ENCODE peak calls at places on chromosomes 4 and X, in six cellular contexts. F is tibial artery, N is tibial nerve, L is body of pancreas, X is Peyer's patch, J is hepatocyte. W is an unnamed sample.

GRCh38 chr4:184911310-184911709 is 85.5 kb upstream of the ACSL1 start:
- DNase-seq in F (no peak), N (no peak), L (no peak), X (no peak), J (peak), W (no peak)

GRCh38 chr4:181952478-181952877 is 290.7 kb upstream of the TENM3 start:
- DNase-seq in F (no peak), N (no peak), L (peak), X (no peak), J (peak), W (no peak)

GRCh38 chr4:168475745-168476144 is 4.5 kb downstream of the DDX60L start:
- DNase-seq in F (no peak), N (no peak), L (peak), X (no peak), J (peak), W (peak)

GRCh38 chr4:155119006-155119405 is 89.4 kb upstream of the NPY2R start:
- DNase-seq in F (no peak), N (no peak), L (no peak), X (no peak), J (no peak), W (no peak)

GRCh38 chrX:1581132-1581531 is 10.3 kb upstream of the AKAP17A start:
- DNase-seq in F (no peak), N (no peak), L (peak), X (peak), J (no peak), W (peak)

GRCh38 chr4:15110120-15110571 is 107.9 kb downstream of the CPEB2 start:
- DNase-seq in F (no peak), N (no peak), L (no peak), X (no peak), J (peak), W (no peak)

GRCh38 chrX:105117621-105118020 is 102.9 kb downstream of the TEX13A start:
- DNase-seq in F (no peak), N (no peak), L (no peak), X (no peak), J (no peak), W (no peak)

GRCh38 chrX:136176399-136176825 is 29.1 kb downstream of the FHL1 start:
- DNase-seq in F (peak), N (no peak), L (no peak), X (no peak), J (peak), W (no peak)

GRCh38 chr4:146477054-146477453 is 44.7 kb downstream of the SLC10A7 start:
- DNase-seq in F (no peak), N (no peak), L (no peak), X (no peak), J (no peak), W (no peak)

GRCh38 chrX:115898382-115899001 is 272.1 kb upstream of the AGTR2 start:
- DNase-seq in F (no peak), N (no peak), L (peak), X (peak), J (no peak), W (peak)

GRCh38 chr4:119810001-119810400 is 181.4 kb upstream of the PDE5A start:
- DNase-seq in F (no peak), N (no peak), L (no peak), X (no peak), J (no peak), W (no peak)

GRCh38 chrX:142251665-142252064 is 46.6 kb upstream of the MAGEC2 start:
- DNase-seq in F (no peak), N (no peak), L (no peak), X (no peak), J (no peak), W (no peak)

GRCh38 chr4:30538794-30539193 is 181.4 kb upstream of the PCDH7 start:
- DNase-seq in F (no peak), N (no peak), L (no peak), X (no peak), J (no peak), W (no peak)

GRCh38 chr4:107248571-107248970 is 212.5 kb upstream of the DKK2 start:
- DNase-seq in F (no peak), N (no peak), L (no peak), X (no peak), J (no peak), W (no peak)

GRCh38 chr4:37324526-37324925 is 80.0 kb downstream of the NWD2 start:
- DNase-seq in F (no peak), N (no peak), L (no peak), X (no peak), J (no peak), W (no peak)

GRCh38 chr4:25938251-25939186 is 24.5 kb downstream of the SMIM20 start:
- DNase-seq in F (no peak), N (peak), L (peak), X (no peak), J (no peak), W (no peak)

GRCh38 chrX:15416133-15416993 is 32.1 kb upstream of the VEGFD start:
- DNase-seq in F (no peak), N (no peak), L (no peak), X (no peak), J (no peak), W (peak)

GRCh38 chr4:139670765-139671164 is 5.1 kb downstream of the MGST2 start:
- DNase-seq in F (no peak), N (no peak), L (no peak), X (no peak), J (no peak), W (no peak)

GRCh38 chr4:151403656-151404055 is 5.3 kb upstream of the FHIP1A start:
- DNase-seq in F (no peak), N (no peak), L (no peak), X (no peak), J (no peak), W (no peak)

GRCh38 chr4:28921886-28922285 is 1798.3 kb upstream of the PCDH7 start:
- DNase-seq in F (no peak), N (no peak), L (no peak), X (no peak), J (no peak), W (no peak)

GRCh38 chr4:85318415-85318814 is 156.5 kb upstream of the ARHGAP24 start:
- DNase-seq in F (no peak), N (no peak), L (no peak), X (no peak), J (no peak), W (no peak)

GRCh38 chrX:23662187-23662586 is 5.1 kb upstream of the PRDX4 start:
- DNase-seq in F (no peak), N (no peak), L (no peak), X (no peak), J (no peak), W (no peak)

GRCh38 chrX:100829730-100830129 is 9.5 kb downstream of the CSTF2 start:
- DNase-seq in F (no peak), N (no peak), L (no peak), X (no peak), J (no peak), W (no peak)

GRCh38 chrX:13078739-13079444 is 34.5 kb upstream of the FAM9C start:
- DNase-seq in F (peak), N (peak), L (peak), X (peak), J (peak), W (no peak)

GRCh38 chr4:95641571-95641970 is 92.8 kb upstream of the UNC5C start:
- DNase-seq in F (no peak), N (no peak), L (no peak), X (no peak), J (no peak), W (no peak)

GRCh38 chrX:136192839-136193414 is 45.6 kb downstream of the FHL1 start:
- DNase-seq in F (no peak), N (no peak), L (no peak), X (no peak), J (no peak), W (no peak)

GRCh38 chr4:28948501-28948900 is 1771.7 kb upstream of the PCDH7 start:
- DNase-seq in F (no peak), N (no peak), L (no peak), X (no peak), J (no peak), W (no peak)

GRCh38 chr4:45199736-45200135 is 473.4 kb upstream of the GNPDA2 start:
- DNase-seq in F (no peak), N (no peak), L (no peak), X (no peak), J (no peak), W (no peak)

GRCh38 chr4:88008624-88009235 is 1.3 kb downstream of the PKD2 start:
- DNase-seq in F (no peak), N (no peak), L (no peak), X (no peak), J (no peak), W (no peak)

GRCh38 chrX:19698125-19698524 is 182.8 kb upstream of the MAP3K15 start:
- DNase-seq in F (peak), N (peak), L (no peak), X (no peak), J (no peak), W (no peak)

GRCh38 chr4:138086471-138086870 is 155.7 kb downstream of the SLC7A11 start:
- DNase-seq in F (no peak), N (no peak), L (no peak), X (no peak), J (no peak), W (no peak)
- H3K4me3 ChIP-seq in F (no peak), N (no peak), L (no peak), X (no peak), J (no peak), W (no peak)

GRCh38 chrX:71052721-71053120 is 15.4 kb downstream of the SNX12 start:
- DNase-seq in F (no peak), N (no peak), L (no peak), X (no peak), J (no peak), W (no peak)
- H3K4me3 ChIP-seq in F (no peak), N (no peak), L (no peak), X (no peak), J (no peak), W (no peak)

DNA sequence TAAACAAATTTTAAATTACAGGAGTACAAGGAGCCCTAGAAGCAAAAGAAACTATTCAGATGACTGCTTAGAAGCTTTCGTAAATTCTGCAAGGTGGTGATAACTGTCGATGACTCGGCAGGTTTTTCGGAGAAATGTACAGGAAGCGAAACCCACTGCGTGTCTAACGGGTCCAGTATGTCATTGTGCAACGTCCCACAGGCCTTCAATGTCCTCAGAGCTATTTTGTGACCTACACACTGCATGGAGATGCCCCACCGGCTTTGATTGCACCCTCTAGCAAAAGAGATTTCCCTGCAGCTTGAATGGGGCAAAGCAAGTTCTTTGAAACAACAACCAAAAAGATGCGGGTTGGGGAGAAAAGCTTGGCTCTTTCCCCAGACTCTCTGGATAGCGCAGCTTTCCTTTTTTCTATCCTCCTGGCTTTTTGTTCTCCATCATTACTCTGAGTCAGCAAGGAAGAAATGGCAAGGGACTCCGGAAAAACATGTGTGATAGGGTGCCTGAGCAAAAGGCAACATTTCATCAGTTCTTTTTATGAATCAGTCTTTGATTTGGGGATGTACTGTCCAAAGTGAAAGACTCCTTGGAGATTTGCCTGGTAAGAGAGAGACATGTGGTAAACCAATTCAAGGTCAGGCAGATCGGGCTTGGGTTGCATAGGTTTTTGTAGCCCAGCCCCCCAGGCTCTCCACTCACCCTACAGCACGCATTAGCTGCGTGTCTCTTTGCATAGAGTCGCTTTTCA is 112.0 kb upstream of the TBL1X start:
- DNase-seq in F (no peak), N (no peak), L (peak), X (peak), J (no peak), W (no peak)
- H3K4me3 ChIP-seq in F (no peak), N (no peak), L (no peak), X (no peak), J (no peak), W (no peak)

DNA sequence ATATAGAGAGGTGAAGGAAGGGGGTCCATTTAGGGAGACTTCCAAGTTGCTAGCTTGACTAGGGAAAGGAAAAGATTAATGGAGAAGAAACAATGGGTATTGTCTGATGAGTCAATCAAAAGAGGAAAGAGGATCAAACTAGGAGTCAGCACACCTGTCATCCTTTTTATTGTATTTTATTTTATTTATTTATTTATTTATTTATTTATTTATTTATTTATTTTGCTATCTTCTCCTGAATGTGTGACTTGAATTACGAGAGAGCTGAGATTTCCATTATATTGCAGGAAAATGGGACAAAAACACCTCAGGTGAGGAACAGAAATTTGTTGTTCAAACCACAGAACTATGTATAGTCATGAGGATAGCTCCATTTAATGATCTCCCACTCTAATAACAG is 58.9 kb downstream of the NUDT11 start:
- DNase-seq in F (no peak), N (no peak), L (no peak), X (no peak), J (no peak), W (no peak)
- H3K4me3 ChIP-seq in F (no peak), N (no peak), L (no peak), X (no peak), J (no peak), W (peak)

DNA sequence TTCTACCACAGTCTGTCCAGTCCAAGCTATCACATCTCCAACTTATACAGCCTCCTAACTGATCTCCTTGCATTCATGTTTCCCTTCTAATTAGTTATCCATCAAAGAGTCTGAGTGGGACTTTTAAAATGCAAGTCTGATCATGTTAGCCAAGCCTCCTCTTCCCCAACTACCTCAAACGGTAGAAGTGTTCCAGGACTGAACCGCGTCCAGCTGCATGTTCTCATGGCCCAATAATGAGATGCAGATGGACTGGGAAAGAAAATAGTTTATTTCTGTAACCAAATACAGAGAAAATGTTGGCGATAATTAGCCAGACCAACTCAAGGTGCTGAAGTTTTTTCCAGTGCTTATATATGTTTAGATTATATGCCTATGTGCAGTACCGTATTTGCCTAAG is 46.6 kb upstream of the PPP1R2C start:
- DNase-seq in F (no peak), N (no peak), L (no peak), X (no peak), J (no peak), W (no peak)
- H3K4me3 ChIP-seq in F (no peak), N (no peak), L (no peak), X (no peak), J (no peak), W (no peak)

DNA sequence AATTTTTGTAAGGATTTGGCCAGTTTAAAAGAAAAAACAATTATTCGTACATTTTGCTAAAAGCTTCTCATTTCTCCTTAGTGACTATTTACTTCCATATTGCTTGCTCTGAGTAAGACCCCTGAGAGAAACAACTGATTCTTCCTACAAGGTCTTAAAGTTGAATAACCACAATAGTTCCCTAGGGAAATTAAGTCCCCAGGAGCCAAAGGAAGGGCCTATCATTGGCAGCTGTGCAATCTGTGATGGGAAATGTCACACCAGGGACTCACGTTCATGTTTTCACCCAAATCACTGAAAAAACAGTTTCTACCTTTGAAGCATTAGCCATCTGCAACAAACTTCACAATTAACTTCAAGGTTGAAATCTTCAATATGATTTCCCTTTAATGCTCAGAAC is 66.7 kb downstream of the JADE1 start:
- DNase-seq in F (no peak), N (no peak), L (no peak), X (no peak), J (no peak), W (no peak)
- H3K4me3 ChIP-seq in F (no peak), N (no peak), L (no peak), X (no peak), J (no peak), W (no peak)

GRCh38 chr4:68347845-68348244 is 2.0 kb downstream of the YTHDC1 start:
- DNase-seq in F (no peak), N (no peak), L (no peak), X (no peak), J (no peak), W (no peak)

GRCh38 chr4:68348577-68348976 is 1.3 kb downstream of the YTHDC1 start:
- DNase-seq in F (no peak), N (no peak), L (no peak), X (no peak), J (no peak), W (no peak)

GRCh38 chr4:68344049-68344448 is 5.8 kb downstream of the YTHDC1 start:
- DNase-seq in F (no peak), N (no peak), L (no peak), X (no peak), J (no peak), W (no peak)

GRCh38 chr4:68344785-68345184 is 5.1 kb downstream of the YTHDC1 start:
- DNase-seq in F (no peak), N (no peak), L (no peak), X (no peak), J (no peak), W (no peak)

GRCh38 chr4:68346461-68346860 is 3.4 kb downstream of the YTHDC1 start:
- DNase-seq in F (no peak), N (no peak), L (no peak), X (no peak), J (peak), W (no peak)
- H3K4me3 ChIP-seq in F (no peak), N (no peak), L (no peak), X (no peak), J (peak), W (peak)

DNA sequence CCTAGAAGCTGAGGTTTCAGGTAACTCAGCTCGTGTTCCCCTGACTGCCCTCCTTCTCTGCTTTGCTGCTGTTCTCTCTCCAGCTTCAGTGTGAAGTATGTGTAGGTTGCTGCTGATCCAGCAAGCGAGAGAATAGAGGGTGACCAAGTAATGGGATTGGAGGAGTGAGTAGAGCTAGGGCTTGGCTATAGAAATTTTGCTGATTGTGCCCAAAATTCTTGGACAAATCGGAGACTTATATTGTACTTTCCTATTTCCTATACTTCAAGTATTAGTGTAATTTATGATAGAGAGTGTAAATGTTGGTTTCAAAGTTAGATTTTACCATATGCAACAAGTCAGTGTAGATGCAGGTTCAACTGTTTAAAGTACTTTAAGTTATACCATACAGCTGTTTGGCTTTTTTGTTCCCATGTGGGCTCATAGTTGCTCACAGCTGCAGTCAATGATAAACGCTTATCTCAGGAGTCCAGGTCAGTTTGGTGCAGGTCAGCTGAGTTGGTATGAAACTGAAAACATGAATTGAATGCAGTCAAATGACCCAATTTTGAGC is 48.0 kb downstream of the RAPGEF2 start:
- DNase-seq in F (no peak), N (no peak), L (peak), X (no peak), J (no peak), W (peak)
- H3K4me3 ChIP-seq in F (no peak), N (no peak), L (no peak), X (no peak), J (no peak), W (no peak)

GRCh38 chrX:119272882-119273806 is 37.1 kb downstream of the PGRMC1 start:
- DNase-seq in F (no peak), N (no peak), L (peak), X (no peak), J (peak), W (peak)

GRCh38 chrX:119273807-119274192 is 37.7 kb downstream of the PGRMC1 start:
- DNase-seq in F (no peak), N (no peak), L (no peak), X (no peak), J (no peak), W (no peak)
- H3K4me3 ChIP-seq in F (no peak), N (no peak), L (no peak), X (peak), J (no peak), W (no peak)

W was measured in endodermal cell.